ENCODE peak calls at places on chromosome 11, in seven cellular contexts. B is DND-41, Z is kidney epithelial cell, O is AG04450, U is astrocyte of the spinal cord, E is cardiac fibroblast, W is cardiac muscle cell. P is an unnamed sample.

GRCh38 chr11:3837793-3838192 is 3.0 kb downstream of the RHOG start:
- DNase-seq in Z (no peak), O (no peak), W (peak; percentile 53), B (no peak), U (no peak), E (peak; percentile 46), P (no peak)

GRCh38 chr11:9728058-9728457 is 64.2 kb downstream of the SWAP70 start:
- DNase-seq in B (no peak), W (no peak), U (no peak), Z (no peak), E (no peak), O (no peak), P (no peak)

GRCh38 chr11:114081641-114082414 is 22.3 kb downstream of the ZBTB16 start:
- DNase-seq in E (peak; percentile 75), W (peak; percentile 94), B (no peak), Z (no peak), O (no peak), U (peak; percentile 85), P (peak; percentile 18)

GRCh38 chr11:31687256-31687655 is 123.9 kb downstream of the PAX6 start:
- DNase-seq in W (peak; percentile 45), Z (no peak), B (no peak), E (peak; percentile 61), O (no peak), U (no peak), P (no peak)

GRCh38 chr11:32290783-32291182 is 144.6 kb downstream of the WT1 start:
- DNase-seq in W (peak; percentile 11), E (no peak), U (no peak), Z (no peak), B (no peak), O (no peak), P (no peak)

GRCh38 chr11:8601376-8602133 is 7.5 kb upstream of the STK33 start:
- DNase-seq in B (no peak), O (no peak), W (peak; percentile 29), Z (no peak), E (no peak), U (no peak), P (no peak)

GRCh38 chr11:135009125-135009524 is 597.1 kb upstream of the B3GAT1 start:
- DNase-seq in W (no peak), U (no peak), Z (no peak), E (no peak), O (no peak), B (no peak), P (no peak)

GRCh38 chr11:61828629-61829407 is 718 bp downstream of the FADS2 start:
- DNase-seq in E (peak; percentile 34), U (peak; percentile 27), O (no peak), B (peak; percentile 75), Z (no peak), W (peak; percentile 48), P (peak; percentile 68)

GRCh38 chr11:17734986-17735822 is 623 bp downstream of the KCNC1 start:
- DNase-seq in U (peak; percentile 67), B (no peak), Z (no peak), O (peak; percentile 27), W (peak; percentile 82), E (peak; percentile 49), P (no peak)

GRCh38 chr11:112563808-112564207 is 303.1 kb upstream of the PLET1 start:
- DNase-seq in E (no peak), O (no peak), W (no peak), Z (no peak), B (no peak), U (no peak), P (no peak)

GRCh38 chr11:68362801-68363379 is 50.5 kb downstream of the LRP5 start:
- DNase-seq in W (no peak), O (no peak), Z (no peak), U (no peak), E (no peak), B (no peak), P (peak; percentile 56)

GRCh38 chr11:70360211-70360610 is 38.1 kb upstream of the CTTN start:
- DNase-seq in B (no peak), W (no peak), Z (no peak), U (no peak), E (no peak), O (no peak), P (no peak)

GRCh38 chr11:126452256-126452655 is 96.8 kb downstream of the ST3GAL4 start:
- DNase-seq in Z (no peak), E (no peak), W (no peak), B (no peak), O (no peak), U (no peak), P (no peak)

GRCh38 chr11:125588505-125588904 is 4.1 kb upstream of the STT3A start:
- DNase-seq in E (no peak), B (no peak), O (no peak), W (no peak), U (no peak), Z (no peak), P (no peak)

GRCh38 chr11:24496728-24497396 is at the start of gene LUZP2:
- DNase-seq in W (peak; percentile 38), U (peak; percentile 38), E (peak; percentile 18), B (no peak), O (no peak), Z (no peak), P (no peak)
- TF ChIP-seq CTCF in W (no peak), U (no peak), E (no peak), B (no peak), O (peak; percentile 16), Z (peak; percentile 17), P (peak; percentile 24)

GRCh38 chr11:75349540-75350116 is 1.8 kb downstream of the ARRB1 start:
- DNase-seq in O (no peak), W (no peak), Z (no peak), U (no peak), E (no peak), B (no peak), P (no peak)
- H3K4me3 ChIP-seq in O (peak overlapping the region; percentile 87), W (no peak overlapping the region), Z (no peak overlapping the region), U (no peak overlapping the region), E (no peak overlapping the region), B (no peak overlapping the region), P (no peak overlapping the region)

GRCh38 chr11:15897211-15897960 is 459.0 kb downstream of the SOX6 start:
- DNase-seq in U (no peak), O (peak; percentile 7), B (no peak), Z (peak; percentile 54), E (peak; percentile 54), W (peak; percentile 66), P (peak; percentile 48)

GRCh38 chr11:15903246-15903645 is 453.1 kb downstream of the SOX6 start:
- DNase-seq in Z (no peak), O (no peak), E (no peak), W (no peak), B (no peak), U (no peak), P (no peak)

GRCh38 chr11:15901790-15902189 is 454.6 kb downstream of the SOX6 start:
- DNase-seq in U (no peak), W (no peak), O (no peak), B (no peak), Z (no peak), E (no peak), P (no peak)

GRCh38 chr11:15905334-15905733 is 451.0 kb downstream of the SOX6 start:
- DNase-seq in B (no peak), Z (no peak), U (no peak), O (no peak), W (no peak), E (no peak), P (no peak)

DNA sequence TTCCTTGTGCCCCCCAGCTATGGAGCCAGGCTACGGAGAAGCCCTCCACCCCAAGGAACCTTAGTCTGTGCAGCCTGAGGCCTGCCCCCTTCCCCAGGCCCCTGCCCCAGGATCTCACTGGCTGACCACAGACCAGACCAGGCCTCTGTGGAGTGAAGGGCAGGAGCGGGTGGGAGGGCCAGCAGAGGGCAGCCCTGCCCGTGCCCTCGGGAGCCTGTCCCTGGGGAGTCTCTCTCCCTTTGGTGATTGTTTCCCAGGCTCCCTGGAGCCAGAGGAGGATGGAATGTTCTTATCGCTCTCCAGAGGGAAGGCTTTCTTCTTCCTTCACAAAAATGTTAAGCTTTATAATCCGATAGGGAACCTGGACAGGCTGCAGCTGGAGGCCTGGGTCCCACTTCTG is 455.3 kb downstream of the SOX6 start:
- DNase-seq in W (peak; percentile 68), U (no peak), E (no peak), B (no peak), O (no peak), Z (no peak), P (peak; percentile 36)
- TF ChIP-seq CTCF in W (peak; percentile 30), U (no peak), E (peak; percentile 7), B (no peak), O (no peak), Z (no peak), P (peak; percentile 59)

GRCh38 chr11:128472128-128473110 is 114.9 kb downstream of the ETS1 start:
- DNase-seq in E (peak; percentile 81), O (no peak), Z (no peak), U (peak; percentile 69), W (peak; percentile 56), B (no peak), P (no peak)
- H3K4me3 ChIP-seq in E (no peak overlapping the region), O (no peak overlapping the region), Z (no peak overlapping the region), U (no peak overlapping the region), W (no peak overlapping the region), B (no peak overlapping the region), P (no peak overlapping the region)

P was measured in retinal pigment epithelial cell.